ENCODE peak calls at places on chromosomes 13 and 19, in ten cellular contexts. B is WTC11; F is dorsolateral prefrontal cortex; A is NCI-H2081 treated with DMSO at 0.1 percent for 48 hours; K is NCI-H187; H is foreskin fibroblast; Q is thoracic aorta; N is stimulated activated naive B cell treated with anti-CD40 and anti-IgM and Interleukin-4, amounts not matched to agents 10 μg/mL and 1 μg/mL and 100 μg/mL, for 72 hours; W is NCI-H2029; E is substantia nigra. O is an unnamed sample.

GRCh38 chr13:29924951-29925350 is 74.5 kb upstream of the UBL3 start:
- DNase-seq in B (no peak), H (no peak), E (no peak), Q (no peak), N (no peak), A (no peak), W (no peak), K (no peak), F (no peak), O (no peak)

GRCh38 chr19:39341122-39341719 is 1.0 kb upstream of the SAMD4B start:
- DNase-seq in K (no peak), B (peak; percentile 29), W (no peak), H (no peak), E (no peak), F (no peak), Q (no peak), N (no peak), A (no peak), O (no peak)

GRCh38 chr19:10112037-10112751 is 701 bp downstream of the P2RY11 start:
- DNase-seq in N (no peak), W (no peak), H (no peak), B (no peak), F (no peak), Q (no peak), A (no peak), E (no peak), K (no peak), O (no peak)

GRCh38 chr19:57165846-57166245 is 1.4 kb downstream of the DUXA start:
- DNase-seq in Q (no peak), E (no peak), N (no peak), H (no peak), A (no peak), W (no peak), B (no peak), F (no peak), K (no peak), O (no peak)

GRCh38 chr13:25886438-25887214 is 165.2 kb downstream of the SHISA2 start:
- DNase-seq in B (no peak), W (no peak), E (no peak), A (no peak), F (no peak), N (no peak), Q (no peak), H (peak; percentile 8), K (no peak), O (peak; percentile 21)

GRCh38 chr19:35029737-35030256 is 473 bp upstream of the SCN1B start:
- DNase-seq in E (no peak), W (no peak), F (no peak), H (no peak), N (no peak), K (no peak), B (no peak), Q (no peak), A (no peak), O (no peak)

GRCh38 chr19:35344511-35345031 is 3.1 kb upstream of the FFAR1 start:
- DNase-seq in A (no peak), Q (no peak), B (no peak), E (no peak), H (no peak), F (no peak), W (no peak), K (no peak), N (no peak), O (no peak)

GRCh38 chr19:47729468-47729798 is 15.9 kb upstream of the NOP53 start:
- DNase-seq in E (no peak), H (peak; percentile 77), W (no peak), B (peak; percentile 28), K (no peak), N (no peak), F (no peak), Q (peak; percentile 65), A (no peak), O (no peak)

GRCh38 chr19:39370735-39371134 is 20.2 kb downstream of the PAF1 start:
- DNase-seq in W (no peak), N (no peak), E (no peak), K (no peak), F (no peak), A (no peak), H (no peak), Q (no peak), B (no peak), O (no peak)

GRCh38 chr13:113643593-113643992 is 14.4 kb downstream of the ATP4B start:
- DNase-seq in E (no peak), W (no peak), A (no peak), F (no peak), H (no peak), B (no peak), Q (no peak), N (no peak), K (no peak), O (no peak)

GRCh38 chr13:43879323-43880181 is at the start of the genes CCDC122 and LACC1:
- DNase-seq in K (peak; percentile 52), H (peak; percentile 85), N (peak; percentile 80), F (peak; percentile 81), E (peak; percentile 76), A (no peak), B (peak; percentile 80), W (peak; percentile 9), Q (peak; percentile 58), O (no peak)

GRCh38 chr13:99656843-99657506 is 155.7 kb downstream of the TM9SF2 start:
- DNase-seq in W (no peak), A (no peak), N (no peak), F (no peak), Q (no peak), K (no peak), E (no peak), B (no peak), H (no peak), O (no peak)

GRCh38 chr13:44765076-44765475 is 188.9 kb upstream of the TSC22D1 start:
- DNase-seq in H (no peak), A (no peak), Q (no peak), K (no peak), E (no peak), W (no peak), B (no peak), N (no peak), F (no peak), O (no peak)

GRCh38 chr19:50511069-50511822 is at the start of gene JOSD2:
- DNase-seq in W (peak; percentile 92), N (peak; percentile 98), K (peak; percentile 95), E (peak; percentile 99), A (peak; percentile 90), B (peak; percentile 96), H (peak; percentile 100), F (peak; percentile 99), Q (peak; percentile 99), O (peak; percentile 95)

GRCh38 chr19:34662919-34663318 is 14.0 kb downstream of the SCGB2B2 start:
- DNase-seq in W (peak; percentile 64), F (no peak), K (no peak), E (no peak), Q (no peak), B (peak; percentile 60), N (no peak), H (no peak), A (no peak), O (no peak)

GRCh38 chr13:112968380-112968909 is 569 bp upstream of the MCF2L start:
- DNase-seq in F (peak; percentile 68), B (no peak), H (no peak), Q (no peak), A (no peak), K (peak; percentile 86), N (peak; percentile 42), W (peak; percentile 55), E (no peak), O (no peak)

GRCh38 chr19:53942001-53942786 is 20.5 kb upstream of the CACNG8 start:
- DNase-seq in Q (no peak), K (no peak), F (no peak), H (peak; percentile 7), W (no peak), E (no peak), B (peak; percentile 100), N (no peak), A (no peak), O (no peak)

GRCh38 chr13:29539866-29540265 is 55.6 kb downstream of the SLC7A1 start:
- DNase-seq in E (no peak), H (no peak), N (no peak), F (no peak), B (no peak), Q (no peak), A (no peak), K (no peak), W (no peak), O (no peak)